ENCODE peak calls at places on chromosomes 12 and 14, in four cellular contexts. One of them, this sample, is unnamed.

GRCh38 chr14:99649219-99649618 is 4.3 kb downstream of the HHIPL1 start:
- DNase-seq in GM12891: no peak
- DNase-seq in A549: no peak
- DNase-seq in HCT116: no peak
- DNase-seq in this sample: peak

GRCh38 chr12:96399081-96399918 is 939 bp downstream of the CDK17 start:
- DNase-seq in GM12891: peak
- DNase-seq in A549: peak
- DNase-seq in HCT116: no peak
- DNase-seq in this sample: peak

GRCh38 chr14:38948171-38948570 is 154.9 kb downstream of the SEC23A start:
- DNase-seq in GM12891: no peak
- DNase-seq in A549: no peak
- DNase-seq in HCT116: no peak
- DNase-seq in this sample: no peak

GRCh38 chr12:104680506-104680905 is 223.8 kb downstream of the CHST11 start:
- DNase-seq in GM12891: no peak
- DNase-seq in A549: no peak
- DNase-seq in HCT116: no peak
- DNase-seq in this sample: no peak

GRCh38 chr12:116474331-116474730 is 84.8 kb upstream of the MAP1LC3B2 start:
- DNase-seq in GM12891: no peak
- DNase-seq in A549: no peak
- DNase-seq in HCT116: no peak
- DNase-seq in this sample: no peak

GRCh38 chr12:93122569-93123091 is 193.5 kb upstream of the EEA1 start:
- DNase-seq in GM12891: no peak
- DNase-seq in A549: no peak
- DNase-seq in HCT116: no peak
- DNase-seq in this sample: no peak

GRCh38 chr14:78530078-78530477 is 359.9 kb downstream of the NRXN3 start:
- DNase-seq in GM12891: no peak
- DNase-seq in A549: peak
- DNase-seq in HCT116: no peak
- DNase-seq in this sample: peak

GRCh38 chr12:62912644-62913043 is 22.3 kb downstream of the PPM1H start:
- DNase-seq in GM12891: no peak
- DNase-seq in A549: no peak
- DNase-seq in HCT116: no peak
- DNase-seq in this sample: no peak

GRCh38 chr12:14664434-14665023 is 31.9 kb downstream of the GUCY2C start:
- DNase-seq in GM12891: no peak
- DNase-seq in A549: peak
- DNase-seq in HCT116: peak
- DNase-seq in this sample: peak

GRCh38 chr12:32897688-32898573 is 1.4 kb upstream of the PKP2 start:
- DNase-seq in GM12891: no peak
- DNase-seq in A549: no peak
- DNase-seq in HCT116: no peak
- DNase-seq in this sample: no peak

GRCh38 chr12:3727354-3727753 is 25.6 kb downstream of the CRACR2A start:
- DNase-seq in GM12891: no peak
- DNase-seq in A549: no peak
- DNase-seq in HCT116: no peak
- DNase-seq in this sample: no peak

GRCh38 chr14:61608245-61609142 is 86.8 kb upstream of the HIF1A start:
- DNase-seq in GM12891: no peak
- DNase-seq in A549: no peak
- DNase-seq in HCT116: no peak
- DNase-seq in this sample: no peak

GRCh38 chr12:57611810-57612710 is 825 bp downstream of the ARHGEF25 start:
- DNase-seq in GM12891: no peak
- DNase-seq in A549: no peak
- DNase-seq in HCT116: no peak
- DNase-seq in this sample: no peak

GRCh38 chr12:106074706-106075392 is 63.9 kb downstream of the NUAK1 start:
- DNase-seq in GM12891: no peak
- DNase-seq in A549: no peak
- DNase-seq in HCT116: no peak
- DNase-seq in this sample: no peak

GRCh38 chr14:25537846-25538455 is 488.0 kb upstream of the STXBP6 start:
- DNase-seq in GM12891: peak
- DNase-seq in A549: peak
- DNase-seq in HCT116: no peak
- DNase-seq in this sample: peak

GRCh38 chr12:64403708-64404469 is at the start of gene XPOT:
- DNase-seq in GM12891: peak
- DNase-seq in A549: peak
- DNase-seq in HCT116: peak
- DNase-seq in this sample: peak
- TF ChIP-seq POLR2A in GM12891: peak
- TF ChIP-seq POLR2A in A549: peak
- TF ChIP-seq POLR2A in HCT116: peak
- TF ChIP-seq POLR2A in this sample: peak

GRCh38 chr14:101991336-101991735 is 27.0 kb downstream of the DYNC1H1 start:
- DNase-seq in GM12891: no peak
- DNase-seq in A549: no peak
- DNase-seq in HCT116: no peak
- DNase-seq in this sample: no peak
- TF ChIP-seq POLR2A in GM12891: no peak
- TF ChIP-seq POLR2A in A549: no peak
- TF ChIP-seq POLR2A in HCT116: no peak
- TF ChIP-seq POLR2A in this sample: no peak

GRCh38 chr14:90521930-90522483 is 125.2 kb downstream of the CALM1 start:
- DNase-seq in GM12891: no peak
- DNase-seq in A549: no peak
- DNase-seq in HCT116: no peak
- DNase-seq in this sample: no peak

GRCh38 chr14:90521121-90521929 is 124.5 kb downstream of the CALM1 start:
- DNase-seq in GM12891: no peak
- DNase-seq in A549: no peak
- DNase-seq in HCT116: no peak
- DNase-seq in this sample: no peak

GRCh38 chr14:90523544-90523943 is 126.7 kb downstream of the CALM1 start:
- DNase-seq in GM12891: no peak
- DNase-seq in A549: no peak
- DNase-seq in HCT116: no peak
- DNase-seq in this sample: peak

GRCh38 chr14:90523961-90524875 is 127.4 kb downstream of the CALM1 start:
- DNase-seq in GM12891: no peak
- DNase-seq in A549: no peak
- DNase-seq in HCT116: no peak
- DNase-seq in this sample: peak

DNA sequence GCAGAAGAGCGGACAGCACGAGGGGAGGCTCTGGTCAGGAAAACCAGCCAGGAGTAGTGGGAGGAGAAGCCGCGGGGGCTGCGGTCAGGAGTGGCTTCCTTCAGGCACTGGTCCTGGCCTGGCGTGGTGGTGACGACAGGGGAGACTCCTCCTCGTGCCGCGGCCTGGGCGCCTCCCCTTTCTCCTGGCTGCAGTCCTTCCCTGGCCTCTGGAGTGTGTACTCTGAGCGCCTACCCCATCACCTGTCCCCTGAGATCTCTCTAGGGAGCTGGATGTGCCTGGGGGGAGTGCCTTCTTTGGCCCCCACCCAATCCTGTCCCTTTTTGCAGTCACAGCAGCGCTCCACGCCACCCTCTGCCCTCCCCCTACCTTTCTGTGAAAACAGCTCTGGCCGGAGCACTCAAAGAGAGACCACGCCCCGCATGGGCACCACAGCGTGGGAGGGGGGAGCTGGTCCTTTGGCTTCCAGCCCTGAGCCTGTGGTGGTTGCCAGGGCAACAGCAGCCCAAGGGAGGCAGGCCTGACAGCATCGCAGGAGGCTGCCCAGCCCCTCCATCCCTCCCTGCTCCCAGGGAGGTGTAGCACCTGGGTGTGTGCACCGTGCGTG is 125.9 kb downstream of the CALM1 start:
- DNase-seq in GM12891: no peak
- DNase-seq in A549: no peak
- DNase-seq in HCT116: no peak
- DNase-seq in this sample: peak
- TF ChIP-seq POLR2A in GM12891: no peak
- TF ChIP-seq POLR2A in A549: no peak
- TF ChIP-seq POLR2A in HCT116: no peak
- TF ChIP-seq POLR2A in this sample: peak

GRCh38 chr12:81212996-81213696 is 135.3 kb downstream of the ACSS3 start:
- DNase-seq in GM12891: no peak
- DNase-seq in A549: no peak
- DNase-seq in HCT116: no peak
- DNase-seq in this sample: no peak
- TF ChIP-seq POLR2A in GM12891: no peak
- TF ChIP-seq POLR2A in A549: no peak
- TF ChIP-seq POLR2A in HCT116: no peak
- TF ChIP-seq POLR2A in this sample: no peak

This sample was measured in H54.